ENCODE peak calls at places on chromosomes 13 and 19, in four cellular contexts. E, K, D and R are unnamed samples.

GRCh38 chr13:54018485-54018884 is 989.9 kb downstream of the OLFM4 start:
- DNase-seq in K (no peak), D (no peak), E (no peak), R (no peak)

GRCh38 chr19:34475026-34475974 is 6.3 kb upstream of the WTIP start:
- DNase-seq in K (no peak), D (no peak), E (no peak), R (no peak)

GRCh38 chr19:584240-585001 is 5.3 kb upstream of the HCN2 start:
- DNase-seq in K (peak; percentile 95), E (peak; percentile 87), D (peak; percentile 75), R (no peak)

GRCh38 chr13:58018865-58019264 is 387.3 kb downstream of the PCDH17 start:
- DNase-seq in E (no peak), K (no peak), D (no peak), R (no peak)

GRCh38 chr13:43388282-43389034 is 365.1 kb downstream of the DNAJC15 start:
- DNase-seq in K (no peak), E (no peak), D (no peak), R (no peak)

GRCh38 chr19:15276620-15277019 is 44.4 kb upstream of the EPHX3 start:
- DNase-seq in E (no peak), K (no peak), D (no peak), R (no peak)

GRCh38 chr13:39957868-39958676 is 302.6 kb downstream of the COG6 start:
- DNase-seq in D (no peak), K (no peak), E (no peak), R (no peak)

GRCh38 chr13:26517931-26518330 is 39.6 kb upstream of the WASF3 start:
- DNase-seq in E (no peak), D (no peak), K (no peak), R (no peak)

GRCh38 chr13:114230117-114230516 is 4.6 kb upstream of the CDC16 start:
- DNase-seq in K (no peak), D (no peak), E (peak; percentile 43), R (no peak)

GRCh38 chr19:15640294-15640903 is at the start of gene CYP4F3:
- DNase-seq in E (no peak), D (peak; percentile 88), K (peak; percentile 24), R (peak; percentile 81)

GRCh38 chr13:25731511-25731910 is 320.3 kb downstream of the SHISA2 start:
- DNase-seq in D (no peak), K (no peak), E (no peak), R (no peak)

GRCh38 chr13:32728327-32728726 is 142.1 kb downstream of the PDS5B start:
- DNase-seq in K (no peak), D (no peak), E (no peak), R (no peak)

GRCh38 chr13:32731074-32731473 is 144.8 kb downstream of the PDS5B start:
- DNase-seq in K (no peak), D (no peak), E (no peak), R (no peak)

GRCh38 chr13:32723987-32724386 is 137.7 kb downstream of the PDS5B start:
- DNase-seq in D (no peak), K (no peak), E (no peak), R (no peak)

GRCh38 chr13:32722340-32722739 is 136.1 kb downstream of the PDS5B start:
- DNase-seq in D (no peak), E (no peak), K (no peak), R (no peak)

GRCh38 chr13:32726374-32727037 is 140.3 kb downstream of the PDS5B start:
- DNase-seq in K (no peak), E (no peak), D (no peak), R (no peak)
- TF ChIP-seq FOXJ3 in K (no peak), E (no peak), D (no peak), R (no peak)

GRCh38 chr13:27915301-27916207 is 4.2 kb upstream of the PDX1 start:
- DNase-seq in D (no peak), K (no peak), E (no peak), R (no peak)

GRCh38 chr13:27918918-27919255 is 913 bp upstream of the PDX1 start:
- DNase-seq in K (no peak), E (peak; percentile 15), D (no peak), R (no peak)

GRCh38 chr13:27918041-27918917 is 1.5 kb upstream of the PDX1 start:
- DNase-seq in D (no peak), K (no peak), E (peak; percentile 23), R (no peak)

GRCh38 chr13:27919299-27919933 is 384 bp upstream of the PDX1 start:
- DNase-seq in K (no peak), D (peak; percentile 44), E (no peak), R (peak; percentile 12)

GRCh38 chr13:27917121-27917947 is 2.5 kb upstream of the PDX1 start:
- DNase-seq in D (no peak), K (no peak), E (peak; percentile 45), R (no peak)
- TF ChIP-seq FOXJ3 in D (no peak), K (no peak), E (no peak), R (no peak)

DNA sequence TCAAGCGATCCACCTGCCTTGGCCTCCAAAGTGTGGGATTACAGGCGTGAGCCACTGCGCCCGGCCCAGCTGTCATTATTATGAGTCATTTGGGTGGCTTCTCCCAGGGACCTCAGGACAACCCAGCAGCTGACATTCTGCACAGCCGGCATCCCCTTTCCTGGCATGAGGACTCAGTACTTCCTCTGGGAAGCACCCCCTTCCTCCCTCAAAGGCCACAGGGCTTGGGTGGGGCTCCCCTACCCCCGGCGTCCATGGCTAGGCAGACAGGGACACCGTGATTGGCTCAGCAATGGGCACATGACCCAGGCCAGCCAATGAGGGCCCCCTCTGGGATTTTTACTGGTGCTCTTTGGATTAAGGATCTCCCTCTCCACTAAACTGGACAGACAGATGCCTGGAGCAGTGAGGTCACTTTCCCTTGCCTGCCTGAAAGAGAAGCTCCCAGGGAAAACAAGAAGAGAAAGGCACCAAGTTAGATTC is 6.0 kb downstream of the KANK2 start:
- DNase-seq in D (peak; percentile 85), K (peak; percentile 71), E (peak; percentile 34), R (no peak)
- TF ChIP-seq FOXJ3 in D (no peak), K (no peak), E (no peak), R (no peak)

GRCh38 chr19:55284405-55285058 is 735 bp downstream of the BRSK1 start:
- DNase-seq in K (peak; percentile 66), E (peak; percentile 34), D (no peak), R (no peak)
- TF ChIP-seq FOXJ3 in K (no peak), E (no peak), D (no peak), R (no peak)

GRCh38 chr13:83752141-83752540 is 130.1 kb downstream of the SLITRK1 start:
- DNase-seq in K (no peak), D (no peak), E (no peak), R (peak; percentile 16)
- TF ChIP-seq FOXJ3 in K (no peak), D (no peak), E (no peak), R (no peak)

DNA sequence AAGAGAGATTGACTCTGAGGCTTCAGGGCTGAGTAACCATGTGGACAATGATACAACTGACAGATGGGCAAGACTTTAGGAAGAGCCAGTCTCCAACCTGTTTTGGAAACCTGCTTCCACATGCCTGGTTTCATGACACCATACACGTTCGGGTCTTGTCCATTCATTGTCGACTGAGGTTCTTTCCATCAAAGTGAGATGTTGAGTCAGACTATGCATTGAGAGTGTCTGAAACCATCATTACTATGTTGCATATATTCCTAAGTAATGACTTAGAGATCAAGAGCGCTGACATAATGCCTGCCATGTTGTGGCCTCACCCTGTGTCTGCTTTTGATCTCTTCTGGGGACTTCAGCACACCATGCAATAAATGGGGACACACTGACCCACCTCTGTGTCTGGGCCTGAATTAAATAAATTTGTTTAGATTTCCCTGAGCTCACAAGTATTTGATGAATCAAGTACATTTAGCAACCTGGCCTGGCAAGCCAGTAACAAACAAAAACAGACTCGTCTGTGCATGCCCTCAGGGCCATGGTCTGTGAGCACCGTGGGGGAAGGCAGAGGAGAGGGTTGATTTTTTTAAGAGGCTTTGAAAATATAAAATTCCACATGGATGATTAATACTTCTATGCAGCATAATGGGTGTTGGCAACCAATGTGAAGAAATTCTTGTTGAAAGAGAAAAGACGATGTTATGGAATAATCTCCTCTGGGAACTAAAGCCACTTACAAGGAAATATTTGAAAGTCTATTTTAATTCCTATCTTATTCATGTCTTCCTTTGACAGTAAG is 49.9 kb upstream of the UBAC2 start:
- DNase-seq in E (no peak), D (no peak), K (no peak), R (no peak)
- TF ChIP-seq FOXJ3 in E (no peak), D (no peak), K (no peak), R (no peak)

DNA sequence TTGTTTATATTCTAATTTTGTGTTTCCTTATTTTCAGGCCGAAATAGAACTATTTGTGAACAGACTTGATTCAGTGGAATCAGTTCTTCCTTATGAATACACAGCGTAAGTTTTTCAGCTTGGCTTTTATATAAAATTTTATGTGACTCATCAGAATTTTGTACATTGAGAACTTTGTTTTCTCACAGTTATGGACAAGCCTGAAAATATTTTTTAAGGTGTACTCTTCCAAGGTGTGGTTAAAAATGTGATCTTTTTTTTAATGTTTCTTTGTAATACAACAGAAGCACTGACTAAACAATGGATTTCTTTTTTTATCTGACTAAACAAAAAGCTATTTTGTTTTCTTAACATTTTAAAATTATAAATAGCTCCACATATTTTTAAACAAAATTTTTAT is 16.3 kb downstream of the TM9SF2 start:
- DNase-seq in K (no peak), D (no peak), E (no peak), R (no peak)
- TF ChIP-seq FOXJ3 in K (no peak), D (no peak), E (no peak), R (no peak)